ENCODE peak calls at places on chromosomes 11 and 22, in six cellular contexts. F is right cardiac atrium, R is GM12878, E is lower lobe of right lung, Y is heart right ventricle, W is body of pancreas. U is an unnamed sample.
A peak's percentile ranks its signal among the peaks of the same experiment; 100 is the strongest.

GRCh38 chr22:44137415-44137814 is 43.3 kb upstream of the PARVG start:
- ATAC-seq in R (no peak), W (no peak), Y (no peak), E (no peak), F (no peak), U (no peak)

GRCh38 chr11:47550288-47551052 is 2.5 kb downstream of the CELF1 start:
- ATAC-seq in Y (no peak), W (no peak), R (no peak), F (no peak), E (no peak), U (no peak)

GRCh38 chr11:129460714-129461113 is 85.1 kb downstream of the BARX2 start:
- ATAC-seq in Y (no peak), E (no peak), F (no peak), R (no peak), W (peak; percentile 33), U (no peak)

GRCh38 chr11:111849631-111850030 is 21.8 kb downstream of the ALG9 start:
- ATAC-seq in Y (no peak), R (no peak), E (no peak), F (no peak), W (no peak), U (no peak)

GRCh38 chr11:17244046-17244445 is 32.5 kb upstream of the NUCB2 start:
- ATAC-seq in E (no peak), W (no peak), F (no peak), Y (no peak), R (peak; percentile 98), U (no peak)

GRCh38 chr11:83070878-83071640 is 638 bp downstream of the RAB30 start:
- ATAC-seq in E (peak; percentile 9), R (no peak), W (peak; percentile 11), Y (peak; percentile 39), F (peak; percentile 19), U (peak; percentile 8)

GRCh38 chr22:31929126-31929928 is 15.0 kb upstream of the YWHAH start:
- ATAC-seq in E (peak; percentile 49), Y (peak; percentile 35), F (peak; percentile 25), R (no peak), W (no peak), U (no peak)

GRCh38 chr22:40709752-40710413 is 30.6 kb downstream of the MCHR1 start:
- ATAC-seq in E (peak; percentile 42), W (peak; percentile 25), Y (peak; percentile 64), R (peak; percentile 28), F (peak; percentile 79), U (peak; percentile 70)

GRCh38 chr22:47168900-47169800 is 406.7 kb downstream of the TBC1D22A start:
- ATAC-seq in F (no peak), Y (no peak), R (no peak), E (no peak), W (no peak), U (no peak)

GRCh38 chr22:24920029-24920428 is 26.5 kb downstream of the LHFPL7 start:
- ATAC-seq in F (no peak), Y (no peak), E (no peak), W (no peak), R (no peak), U (no peak)

GRCh38 chr22:19290400-19291217 is 910 bp downstream of the CLTCL1 start:
- ATAC-seq in F (peak; percentile 26), R (no peak), Y (peak; percentile 39), E (peak; percentile 16), W (no peak), U (no peak)

GRCh38 chr11:78350646-78351165 is 66.9 kb downstream of the GAB2 start:
- ATAC-seq in R (peak; percentile 43), Y (peak; percentile 80), E (peak; percentile 74), W (no peak), F (peak; percentile 76), U (peak; percentile 57)

GRCh38 chr11:69033431-69033830 is 15.3 kb upstream of the TPCN2 start:
- ATAC-seq in F (no peak), R (no peak), Y (no peak), E (no peak), W (no peak), U (no peak)

GRCh38 chr22:20571531-20572007 is 64.2 kb downstream of the MED15 start:
- ATAC-seq in F (no peak), Y (no peak), E (no peak), R (peak; percentile 79), W (no peak), U (no peak)

GRCh38 chr11:128881221-128881620 is 9.9 kb upstream of the KCNJ5 start:
- ATAC-seq in R (no peak), F (no peak), Y (no peak), W (no peak), E (no peak), U (no peak)

GRCh38 chr11:57647960-57648776 is 1.5 kb downstream of the YPEL4 start:
- ATAC-seq in Y (no peak), E (no peak), R (peak; percentile 17), W (no peak), F (no peak), U (no peak)

GRCh38 chr11:43504316-43504950 is 145.7 kb downstream of the TTC17 start:
- ATAC-seq in F (peak; percentile 43), R (peak; percentile 82), Y (peak; percentile 44), W (no peak), E (peak; percentile 22), U (no peak)

GRCh38 chr22:42617155-42617983 is 2.7 kb upstream of the POLDIP3 start:
- ATAC-seq in F (no peak), W (no peak), E (no peak), R (no peak), Y (no peak), U (no peak)

GRCh38 chr22:41782316-41782715 is 18.2 kb upstream of the CCDC134 start:
- ATAC-seq in W (no peak), E (peak; percentile 37), F (no peak), Y (no peak), R (peak; percentile 43), U (no peak)

GRCh38 chr11:22798890-22799289 is 30.7 kb downstream of the SVIP start:
- ATAC-seq in W (no peak), E (no peak), F (peak; percentile 64), R (no peak), Y (no peak), U (no peak)

GRCh38 chr11:22800482-22800881 is 29.1 kb downstream of the SVIP start:
- ATAC-seq in R (no peak), F (no peak), E (no peak), Y (no peak), W (no peak), U (no peak)

GRCh38 chr11:22795914-22796313 is 33.7 kb downstream of the SVIP start:
- ATAC-seq in Y (no peak), E (no peak), F (no peak), R (no peak), W (no peak), U (no peak)

GRCh38 chr11:22792497-22792896 is 37.1 kb downstream of the SVIP start:
- ATAC-seq in E (no peak), Y (no peak), W (no peak), R (peak; percentile 45), F (peak; percentile 52), U (no peak)

GRCh38 chr11:22797081-22797480 is 32.5 kb downstream of the SVIP start:
- ATAC-seq in F (no peak), E (no peak), R (no peak), W (no peak), Y (no peak), U (no peak)
- H3K4me3 ChIP-seq in F (no peak overlapping the region), E (no peak overlapping the region), R (no peak overlapping the region), W (no peak overlapping the region), Y (no peak overlapping the region), U (no peak overlapping the region)

GRCh38 chr22:17477401-17477833 is 85.9 kb upstream of the SLC25A18 start:
- ATAC-seq in Y (peak; percentile 85), E (peak; percentile 91), F (peak; percentile 91), W (peak; percentile 27), R (no peak), U (peak; percentile 82)
- H3K4me3 ChIP-seq in Y (no peak overlapping the region), E (peak overlapping the region; percentile 37), F (peak overlapping the region; percentile 41), W (no peak overlapping the region), R (no peak overlapping the region), U (no peak overlapping the region)

DNA sequence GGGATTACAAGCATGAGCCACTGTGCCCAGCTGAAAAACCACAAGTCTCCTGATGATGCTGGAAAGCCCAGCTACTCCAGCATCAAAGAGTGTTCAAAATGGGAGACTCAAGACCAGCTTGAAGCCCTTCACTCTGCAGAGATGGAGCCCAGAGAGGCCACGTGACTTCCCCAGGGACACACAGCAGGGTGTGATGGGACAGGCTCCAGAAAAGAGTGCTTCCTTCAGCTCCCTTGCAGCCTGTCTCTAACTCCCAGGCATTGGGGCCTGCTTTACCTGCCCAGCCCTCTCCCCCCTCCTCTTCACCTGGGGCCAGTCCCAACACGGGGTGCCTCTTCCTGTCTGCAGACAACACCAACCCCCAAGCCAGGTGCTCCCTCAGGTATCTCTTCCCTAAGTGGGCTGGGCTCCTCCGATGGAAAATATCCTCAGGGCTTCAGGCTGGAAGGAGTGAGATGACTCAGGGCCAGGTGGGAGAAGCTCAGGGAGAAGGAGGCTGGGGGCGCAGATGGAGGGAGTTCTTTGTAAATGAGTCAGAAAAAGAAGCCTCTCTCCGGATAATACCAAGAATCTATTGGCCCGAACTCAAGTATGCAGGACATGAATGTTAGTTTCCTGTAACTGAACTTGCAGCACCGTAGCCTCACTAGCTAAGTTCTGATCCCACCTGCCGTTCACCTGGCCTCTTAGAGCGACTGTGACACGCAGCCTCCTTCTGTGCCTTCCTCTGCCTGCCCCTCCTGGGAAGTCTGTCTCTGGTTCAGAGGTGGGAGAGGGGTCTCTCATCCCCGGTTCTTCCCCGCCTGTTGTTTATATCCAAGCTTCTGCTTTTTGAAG is 326.6 kb downstream of the MN1 start:
- ATAC-seq in F (no peak), E (peak; percentile 32), R (no peak), W (peak; percentile 66), Y (no peak), U (peak; percentile 76)
- H3K4me3 ChIP-seq in F (no peak overlapping the region), E (no peak overlapping the region), R (no peak overlapping the region), W (no peak overlapping the region), Y (no peak overlapping the region), U (no peak overlapping the region)

GRCh38 chr11:126135182-126136176 is 72.8 kb upstream of the CDON start:
- ATAC-seq in Y (no peak), W (peak; percentile 49), R (no peak), F (no peak), E (no peak), U (no peak)

GRCh38 chr11:126132319-126132718 is 69.7 kb upstream of the CDON start:
- ATAC-seq in R (no peak), E (peak; percentile 90), W (peak; percentile 81), F (peak; percentile 49), Y (peak; percentile 76), U (peak; percentile 39)

GRCh38 chr11:126137146-126137545 is 74.3 kb downstream of the RPUSD4 start:
- ATAC-seq in Y (no peak), F (no peak), E (no peak), W (no peak), R (no peak), U (no peak)

GRCh38 chr11:126133902-126134301 is 71.2 kb upstream of the CDON start:
- ATAC-seq in E (no peak), W (no peak), F (no peak), Y (no peak), R (no peak), U (no peak)

DNA sequence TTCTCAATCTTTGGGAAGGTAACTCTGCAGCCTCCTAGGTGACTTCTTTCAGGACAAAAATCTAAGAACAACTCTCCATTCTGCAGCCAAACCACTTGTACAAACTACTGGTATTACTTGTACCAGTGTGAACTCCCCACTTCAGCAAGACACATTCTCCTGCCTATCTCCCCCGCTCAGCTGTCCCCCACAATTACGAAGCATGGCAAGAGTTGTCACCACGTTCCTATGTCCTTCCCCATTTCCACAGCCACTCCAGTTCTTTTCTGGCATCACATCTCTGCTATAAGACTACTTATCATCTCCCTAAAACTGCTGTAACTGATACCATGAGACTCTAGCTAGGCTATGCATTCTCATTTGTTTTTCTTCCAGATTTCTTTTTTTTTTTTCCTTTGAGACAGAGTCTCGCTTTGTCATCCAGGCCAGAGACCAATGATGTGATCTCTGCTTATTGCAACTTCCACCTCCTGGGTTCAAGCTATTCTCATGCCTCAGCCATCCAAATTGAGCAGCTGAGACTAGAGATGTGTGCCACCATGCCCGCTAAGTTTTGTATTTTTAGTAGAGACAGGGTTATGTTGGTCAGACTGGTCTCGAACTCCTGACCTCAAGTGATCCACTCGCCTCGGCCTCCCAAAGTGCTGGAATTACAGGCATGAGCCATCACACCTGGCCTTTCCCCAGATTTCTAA is 71.9 kb upstream of the CDON start:
- ATAC-seq in E (no peak), F (no peak), W (no peak), R (no peak), Y (no peak), U (no peak)
- H3K4me3 ChIP-seq in E (no peak overlapping the region), F (no peak overlapping the region), W (no peak overlapping the region), R (no peak overlapping the region), Y (no peak overlapping the region), U (no peak overlapping the region)

U was measured in gastroesophageal sphincter.